ENCODE peak calls at places on chromosomes 6 and 20, in eight cellular contexts. C is MM.1S, I is HCT116, M is GM23248, Y is PC-3, W is SK-N-SH, R is GM23338, J is OCI-LY7. L is an unnamed sample. For H3K9me2, the result is how much of the 10 kb centered on the place peaks cover.

GRCh38 chr20:48794360-48794759 is 33.4 kb downstream of the PREX1 start:
- DNase-seq in C (no peak), I (no peak), M (no peak), Y (no peak), W (peak), R (peak), J (no peak), L (no peak)

GRCh38 chr6:118679293-118679692 is 27.9 kb upstream of the CEP85L start:
- DNase-seq in C (no peak), I (no peak), M (peak), Y (peak), W (no peak), R (no peak), J (no peak), L (no peak)

GRCh38 chr20:17966432-17967312 is 1.9 kb downstream of the SNX5 start:
- DNase-seq in C (peak), I (no peak), M (peak), Y (peak), W (peak), R (peak), J (peak), L (peak)

GRCh38 chr6:21781075-21781474 is 187.5 kb downstream of the SOX4 start:
- DNase-seq in C (no peak), I (no peak), M (no peak), Y (no peak), W (peak), R (no peak), J (no peak), L (no peak)

GRCh38 chr6:133499662-133500061 is 258.5 kb downstream of the EYA4 start:
- DNase-seq in C (no peak), I (no peak), M (no peak), Y (no peak), W (no peak), R (no peak), J (no peak), L (no peak)

GRCh38 chr20:62064788-62065668 is 653 bp downstream of the TAF4 start:
- DNase-seq in C (peak), I (no peak), M (peak), Y (no peak), W (peak), R (no peak), J (peak), L (peak)

GRCh38 chr6:95431637-95432228 is 145.6 kb upstream of the MANEA start:
- DNase-seq in C (peak), I (peak), M (peak), Y (peak), W (peak), R (peak), J (peak), L (peak)

GRCh38 chr6:160239929-160240690 is 18.5 kb downstream of the SLC22A2 start:
- DNase-seq in C (no peak), I (no peak), M (no peak), Y (no peak), W (no peak), R (peak), J (no peak), L (no peak)

GRCh38 chr6:18501313-18502013 is 114.3 kb downstream of the RNF144B start:
- DNase-seq in C (no peak), I (no peak), M (peak), Y (no peak), W (no peak), R (no peak), J (no peak), L (no peak)

GRCh38 chr6:56914791-56915658 is 39.9 kb upstream of the BEND6 start:
- DNase-seq in C (no peak), I (no peak), M (peak), Y (no peak), W (peak), R (no peak), J (no peak), L (no peak)

GRCh38 chr6:57029213-57029612 is 17.3 kb upstream of the KIAA1586 start:
- DNase-seq in C (no peak), I (no peak), M (no peak), Y (peak), W (no peak), R (no peak), J (no peak), L (peak)

GRCh38 chr20:52972965-52973819 is 1.0 kb downstream of the TSHZ2 start:
- DNase-seq in C (peak), I (no peak), M (peak), Y (no peak), W (peak), R (peak), J (no peak), L (peak)

GRCh38 chr20:40197744-40198143 is 491.3 kb downstream of the MAFB start:
- DNase-seq in C (no peak), I (no peak), M (peak), Y (no peak), W (no peak), R (no peak), J (no peak), L (no peak)

GRCh38 chr6:22071655-22072054 is 225.2 kb downstream of the PRL start:
- DNase-seq in C (no peak), I (no peak), M (peak), Y (no peak), W (peak), R (peak), J (no peak), L (peak)

GRCh38 chr6:26330835-26331808 is 33.9 kb upstream of the BTN3A2 start:
- DNase-seq in C (no peak), I (no peak), M (peak), Y (peak), W (peak), R (peak), J (peak), L (peak)

GRCh38 chr20:32871622-32872160 is 13.0 kb downstream of the EFCAB8 start:
- DNase-seq in C (no peak), I (no peak), M (no peak), Y (no peak), W (no peak), R (no peak), J (no peak), L (no peak)

GRCh38 chr6:26556263-26557070 is 18.3 kb downstream of the HMGN4 start:
- DNase-seq in C (no peak), I (peak), M (peak), Y (peak), W (peak), R (peak), J (peak), L (peak)

GRCh38 chr6:7424967-7425807 is 35.6 kb downstream of the RIOK1 start:
- DNase-seq in C (no peak), I (peak), M (peak), Y (peak), W (peak), R (peak), J (peak), L (peak)

GRCh38 chr6:105981002-105981887 is 104.9 kb upstream of the PRDM1 start:
- DNase-seq in C (peak), I (no peak), M (peak), Y (no peak), W (peak), R (peak), J (no peak), L (no peak)

GRCh38 chr6:112044856-112045255 is 9.0 kb upstream of the CCN6 start:
- DNase-seq in C (no peak), I (no peak), M (peak), Y (no peak), W (no peak), R (no peak), J (no peak), L (no peak)

GRCh38 chr20:24963672-24964517 is 14.8 kb downstream of the CST7 start:
- DNase-seq in C (no peak), I (no peak), M (no peak), Y (no peak), W (no peak), R (no peak), J (no peak), L (no peak)

GRCh38 chr20:38473353-38473795 is 731 bp downstream of the RALGAPB start:
- DNase-seq in C (peak), I (no peak), M (peak), Y (peak), W (no peak), R (no peak), J (peak), L (peak)

GRCh38 chr6:68743099-68743498 is 108.0 kb downstream of the ADGRB3 start:
- DNase-seq in C (no peak), I (no peak), M (no peak), Y (no peak), W (no peak), R (no peak), J (no peak), L (no peak)

GRCh38 chr6:81977488-81977887 is 225.0 kb upstream of the TENT5A start:
- DNase-seq in C (no peak), I (no peak), M (peak), Y (peak), W (no peak), R (no peak), J (no peak), L (no peak)

GRCh38 chr6:159726196-159726917 is 949 bp upstream of the WTAP start:
- DNase-seq in C (no peak), I (no peak), M (no peak), Y (peak), W (no peak), R (no peak), J (no peak), L (no peak)

GRCh38 chr6:33040157-33040556 is 30.8 kb upstream of the HLA-DOA start:
- DNase-seq in C (peak), I (no peak), M (no peak), Y (no peak), W (no peak), R (no peak), J (no peak), L (no peak)

GRCh38 chr6:124535746-124536145 is 426.5 kb upstream of the RNF217 start:
- DNase-seq in C (no peak), I (no peak), M (no peak), Y (peak), W (no peak), R (no peak), J (no peak), L (no peak)

GRCh38 chr6:118896339-118897136 is 2.6 kb downstream of the ASF1A start:
- DNase-seq in C (peak), I (peak), M (peak), Y (peak), W (peak), R (peak), J (peak), L (peak)

GRCh38 chr6:14824835-14825223 is 421.0 kb upstream of the JARID2 start:
- DNase-seq in C (no peak), I (no peak), M (no peak), Y (no peak), W (no peak), R (peak), J (no peak), L (no peak)

DNA sequence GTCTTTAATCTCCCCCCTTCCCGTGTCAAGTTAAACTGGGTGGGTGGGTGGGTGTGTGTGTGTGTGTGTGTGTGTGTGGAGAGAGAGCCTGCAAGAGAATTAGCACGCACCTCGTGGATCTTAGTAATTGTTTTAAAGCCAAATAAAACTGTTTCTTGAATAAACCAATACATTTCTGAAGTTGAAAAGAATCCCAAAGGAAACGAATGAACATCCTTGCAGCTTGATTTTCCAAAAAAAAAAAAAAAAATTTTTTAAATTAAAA is 374 bp upstream of the BICRAL start:
- DNase-seq in C (no peak), I (no peak), M (no peak), Y (no peak), W (peak), R (no peak), J (peak), L (no peak)
- H3K4me2 ChIP-seq in C (peak), I (peak), M (peak), Y (peak), W (peak), R (peak), J (peak), L (peak)

GRCh38 chr20:19269737-19270325 is 57.4 kb downstream of the SLC24A3 start:
- DNase-seq in C (no peak), I (no peak), M (peak), Y (no peak), W (no peak), R (no peak), J (no peak), L (no peak)

GRCh38 chr20:19264191-19264590 is 51.7 kb downstream of the SLC24A3 start:
- DNase-seq in C (no peak), I (no peak), M (no peak), Y (no peak), W (no peak), R (no peak), J (no peak), L (no peak)

GRCh38 chr20:19260412-19261090 is 48.1 kb downstream of the SLC24A3 start:
- DNase-seq in C (peak), I (no peak), M (peak), Y (no peak), W (no peak), R (no peak), J (no peak), L (no peak)

DNA sequence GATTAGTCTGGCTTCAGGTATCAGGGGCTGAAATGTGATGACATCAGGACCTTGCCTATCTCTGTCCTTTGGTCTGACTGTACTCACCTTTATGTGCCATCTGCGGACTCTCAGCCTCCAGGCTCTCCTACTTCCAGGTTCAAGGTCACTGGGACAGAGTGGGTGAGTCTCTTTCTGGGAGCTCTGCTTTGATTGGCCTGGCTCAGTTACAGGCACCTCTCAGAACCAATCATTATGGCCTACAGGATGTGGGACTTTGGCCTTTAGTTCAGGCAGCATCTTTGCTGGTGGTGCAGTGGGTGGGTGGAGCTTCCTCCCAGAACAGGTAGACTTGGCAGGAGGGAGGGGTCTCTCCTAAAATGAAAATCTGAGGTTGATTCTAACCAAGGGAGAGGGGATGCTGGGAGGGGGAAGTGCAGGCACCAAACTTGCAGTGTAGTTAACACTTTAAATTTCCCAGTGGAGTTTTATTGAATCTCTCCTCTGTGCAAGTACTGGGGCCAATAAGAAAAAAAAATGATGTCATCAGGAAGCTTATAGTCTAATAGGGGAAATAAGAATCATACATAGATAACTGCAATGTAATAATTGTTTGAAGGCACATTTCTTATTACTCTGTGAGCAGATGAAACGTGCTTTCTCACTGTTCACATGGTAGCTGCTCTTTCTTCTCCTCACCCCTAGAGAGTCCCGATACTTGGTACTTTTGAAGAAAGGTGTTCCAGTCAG is 53.4 kb downstream of the SLC24A3 start:
- DNase-seq in C (no peak), I (no peak), M (no peak), Y (no peak), W (peak), R (peak), J (peak), L (no peak)
- TF ChIP-seq EZH2phosphoT487 in C (no peak), I (no peak), M (no peak), Y (no peak), W (no peak), R (no peak), J (no peak), L (no peak)

GRCh38 chr6:36625161-36625919 is 31.2 kb downstream of the SRSF3 start:
- DNase-seq in C (no peak), I (no peak), M (peak), Y (peak), W (no peak), R (no peak), J (no peak), L (no peak)

GRCh38 chr6:36624461-36625160 is 30.4 kb downstream of the SRSF3 start:
- DNase-seq in C (no peak), I (no peak), M (no peak), Y (no peak), W (no peak), R (no peak), J (no peak), L (no peak)

GRCh38 chr6:36626636-36627035 is 32.5 kb downstream of the SRSF3 start:
- DNase-seq in C (no peak), I (no peak), M (no peak), Y (no peak), W (no peak), R (no peak), J (no peak), L (no peak)

GRCh38 chr6:36627801-36628246 is 33.7 kb downstream of the SRSF3 start:
- DNase-seq in C (no peak), I (no peak), M (peak), Y (no peak), W (no peak), R (no peak), J (no peak), L (peak)

DNA sequence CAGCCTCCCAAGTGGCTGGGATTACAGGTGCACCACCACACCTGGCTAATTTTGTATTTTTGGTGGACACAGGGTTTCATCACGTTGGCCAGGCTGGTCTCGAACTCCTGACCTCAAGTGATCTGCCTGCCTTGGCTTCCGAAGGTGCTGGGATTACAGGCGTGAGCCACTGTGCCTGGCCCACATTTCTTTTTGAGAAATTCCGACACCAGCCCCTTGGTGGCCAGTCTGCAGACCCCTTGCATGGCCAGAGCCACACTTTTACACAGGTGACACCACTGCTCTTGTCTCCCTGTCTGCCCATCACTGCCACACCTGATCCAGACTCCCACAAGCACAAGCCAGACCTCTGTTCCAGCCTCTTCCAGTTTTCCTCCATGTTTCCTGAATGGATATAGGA is 33.0 kb downstream of the SRSF3 start:
- DNase-seq in C (no peak), I (no peak), M (no peak), Y (no peak), W (no peak), R (no peak), J (no peak), L (no peak)
- H3K9me2 ChIP-seq in C (under half), I (under half), M (under half), Y (under half), W (under half), R (under half), J (under half), L (under half)

GRCh38 chr6:122853259-122853995 is 64.4 kb downstream of the SMPDL3A start:
- DNase-seq in C (peak), I (no peak), M (no peak), Y (no peak), W (no peak), R (no peak), J (peak), L (no peak)
- H3K4me2 ChIP-seq in C (peak), I (no peak), M (no peak), Y (no peak), W (no peak), R (no peak), J (no peak), L (no peak)

GRCh38 chr20:59873409-59873808 is 60.0 kb downstream of the SYCP2 start:
- DNase-seq in C (peak), I (no peak), M (no peak), Y (no peak), W (no peak), R (no peak), J (no peak), L (no peak)
- TF ChIP-seq EZH2phosphoT487 in C (no peak), I (no peak), M (no peak), Y (no peak), W (no peak), R (no peak), J (no peak), L (no peak)